ENCODE peak calls at places on chromosomes 3 and 15, in eight cellular contexts. X, B, T, F, E, J, G and U are unnamed samples.
A peak's percentile ranks its signal among the peaks of the same experiment; 100 is the strongest.

GRCh38 chr3:36525115-36525711 is 144.9 kb downstream of the STAC start:
- DNase-seq in G (no peak), J (no peak), B (no peak), X (no peak), F (no peak), T (no peak), E (peak; percentile 83), U (no peak)

GRCh38 chr3:11622846-11623550 is 20.7 kb downstream of the VGLL4 start:
- DNase-seq in X (no peak), B (peak; percentile 94), F (no peak), G (no peak), E (peak; percentile 75), J (no peak), T (no peak), U (no peak)

GRCh38 chr3:194103475-194103874 is 32.5 kb upstream of the HES1 start:
- DNase-seq in B (no peak), G (no peak), X (no peak), J (no peak), E (no peak), T (no peak), F (no peak), U (no peak)

GRCh38 chr3:9552252-9552999 is 1.2 kb downstream of the LHFPL4 start:
- DNase-seq in J (no peak), E (peak; percentile 62), B (no peak), G (peak; percentile 54), T (no peak), F (peak; percentile 51), X (peak; percentile 85), U (peak; percentile 81)

GRCh38 chr15:43183270-43183669 is 1.9 kb upstream of the CCNDBP1 start:
- DNase-seq in J (no peak), G (no peak), T (no peak), F (no peak), X (no peak), E (no peak), B (no peak), U (no peak)

GRCh38 chr3:46908294-46908985 is 30.9 kb downstream of the PTH1R start:
- DNase-seq in B (no peak), G (no peak), X (no peak), F (no peak), E (peak; percentile 79), J (no peak), T (no peak), U (no peak)

GRCh38 chr3:108505811-108506210 is 4.6 kb downstream of the MYH15 start:
- DNase-seq in X (no peak), T (no peak), G (no peak), E (no peak), J (no peak), B (no peak), F (no peak), U (no peak)

GRCh38 chr3:195550723-195551122 is 7.6 kb upstream of the PPP1R2 start:
- DNase-seq in G (no peak), E (peak; percentile 65), B (peak; percentile 76), F (no peak), J (no peak), T (no peak), X (no peak), U (no peak)

GRCh38 chr3:49940667-49941249 is 808 bp downstream of the RBM6 start:
- DNase-seq in T (no peak), B (no peak), F (no peak), X (no peak), J (no peak), E (no peak), G (no peak), U (no peak)

GRCh38 chr3:163327086-163327485 is 1751.2 kb downstream of the SI start:
- DNase-seq in E (no peak), J (no peak), T (no peak), G (no peak), B (no peak), X (no peak), F (no peak), U (no peak)

GRCh38 chr15:76648732-76649444 is 256.3 kb downstream of the SCAPER start:
- DNase-seq in X (no peak), B (no peak), G (no peak), J (no peak), T (no peak), E (no peak), F (no peak), U (no peak)

GRCh38 chr3:8441969-8442559 is 59.6 kb upstream of the LMCD1 start:
- DNase-seq in E (peak; percentile 72), X (no peak), G (peak; percentile 49), F (no peak), B (peak; percentile 60), J (no peak), T (no peak), U (peak; percentile 11)

GRCh38 chr3:198107840-198108734 is 148.1 kb downstream of the LMLN start:
- DNase-seq in X (no peak), F (no peak), J (no peak), G (no peak), B (no peak), E (peak; percentile 6), T (no peak), U (no peak)

GRCh38 chr15:36595625-36596024 is 16.2 kb downstream of the CDIN1 start:
- DNase-seq in B (no peak), E (peak; percentile 8), T (no peak), X (no peak), J (no peak), F (no peak), G (no peak), U (no peak)

GRCh38 chr3:4565806-4566501 is 72.8 kb downstream of the ITPR1 start:
- DNase-seq in F (no peak), T (no peak), B (peak; percentile 85), X (no peak), E (no peak), J (no peak), G (no peak), U (no peak)

GRCh38 chr15:67796728-67797127 is 28.6 kb upstream of the SKOR1 start:
- DNase-seq in G (no peak), X (no peak), F (no peak), T (no peak), J (no peak), E (no peak), B (no peak), U (no peak)

GRCh38 chr15:70632079-70632850 is 131.1 kb downstream of the UACA start:
- DNase-seq in E (peak; percentile 65), X (no peak), J (no peak), T (no peak), B (no peak), G (no peak), F (no peak), U (no peak)

GRCh38 chr3:144875251-144875650 is 903.6 kb downstream of the DIPK2A start:
- DNase-seq in B (no peak), E (peak; percentile 1), F (no peak), X (no peak), T (no peak), G (no peak), J (no peak), U (no peak)

GRCh38 chr3:159866201-159866746 is 122.4 kb upstream of the IL12A start:
- DNase-seq in J (no peak), F (no peak), G (no peak), B (no peak), E (peak; percentile 49), T (no peak), X (no peak), U (no peak)

GRCh38 chr15:78714890-78715289 is 73.9 kb upstream of the CHRNB4 start:
- DNase-seq in J (no peak), G (no peak), E (peak; percentile 13), X (no peak), B (peak; percentile 38), T (no peak), F (no peak), U (no peak)

GRCh38 chr15:89143503-89144162 is 55.4 kb downstream of the ABHD2 start:
- DNase-seq in G (peak; percentile 55), F (no peak), E (peak; percentile 87), X (no peak), B (no peak), J (no peak), T (no peak), U (no peak)

GRCh38 chr3:105580551-105580950 is 213.8 kb downstream of the ALCAM start:
- DNase-seq in G (no peak), E (peak; percentile 51), X (no peak), J (no peak), F (no peak), B (no peak), T (no peak), U (no peak)

GRCh38 chr3:32106929-32107362 is 526 bp downstream of the GPD1L start:
- DNase-seq in F (peak; percentile 66), X (no peak), B (no peak), T (no peak), G (peak; percentile 74), E (peak; percentile 7), J (no peak), U (no peak)

GRCh38 chr15:25541228-25541627 is 102.4 kb upstream of the UBE3A start:
- DNase-seq in F (no peak), E (no peak), T (no peak), G (no peak), X (no peak), J (no peak), B (no peak), U (no peak)

GRCh38 chr15:25545017-25545416 is 106.2 kb upstream of the UBE3A start:
- DNase-seq in G (no peak), E (peak; percentile 79), F (no peak), J (no peak), T (no peak), X (no peak), B (no peak), U (no peak)

GRCh38 chr15:25544076-25544475 is 105.3 kb upstream of the UBE3A start:
- DNase-seq in F (no peak), J (no peak), B (no peak), G (no peak), T (no peak), E (no peak), X (no peak), U (no peak)

GRCh38 chr15:25542648-25543047 is 103.8 kb upstream of the UBE3A start:
- DNase-seq in E (no peak), X (no peak), F (no peak), B (no peak), J (no peak), T (no peak), G (no peak), U (no peak)

GRCh38 chr15:25543156-25543555 is 104.3 kb upstream of the UBE3A start:
- DNase-seq in J (peak; percentile 28), X (peak; percentile 42), T (no peak), G (peak; percentile 35), E (peak; percentile 64), F (no peak), B (no peak), U (no peak)
- TF ChIP-seq CTCF in J (no peak), X (no peak), T (peak; percentile 25), G (no peak), E (no peak), F (no peak), B (no peak), U (no peak)

GRCh38 chr3:45258317-45258716 is 32.2 kb upstream of the TMEM158 start:
- DNase-seq in X (no peak), B (no peak), E (no peak), J (no peak), T (no peak), G (no peak), F (no peak), U (no peak)
- TF ChIP-seq CTCF in X (no peak), B (no peak), E (no peak), J (no peak), T (no peak), G (no peak), F (no peak), U (no peak)

GRCh38 chr3:113136071-113136470 is 75.3 kb upstream of the BOC start:
- DNase-seq in X (no peak), J (no peak), B (no peak), G (no peak), F (no peak), T (no peak), E (no peak), U (no peak)
- TF ChIP-seq CTCF in X (peak; percentile 44), J (no peak), B (peak; percentile 42), G (peak; percentile 42), F (peak; percentile 44), T (peak; percentile 65), E (peak; percentile 49), U (peak; percentile 54)

GRCh38 chr3:24963762-24964625 is 464.1 kb upstream of the RARB start:
- DNase-seq in G (no peak), F (no peak), J (no peak), X (no peak), T (no peak), B (peak; percentile 15), E (peak; percentile 29), U (no peak)
- TF ChIP-seq CTCF in G (peak; percentile 29), F (peak; percentile 42), J (no peak), X (peak; percentile 73), T (peak; percentile 63), B (peak; percentile 35), E (peak; percentile 61), U (peak; percentile 83)